ENCODE peak calls at places on chromosomes 1 and 21, in six cellular contexts. E is glutamatergic neuron; T is KG1; M is activated CD8-positive, alpha-beta memory T cell treated with anti-CD3 and anti-CD28 coated beads for 48 hours; H is SK-N-DZ; Y is stimulated activated CD8-positive, alpha-beta memory T cell treated with anti-CD3 and anti-CD28 coated beads, Interleukin-15, amount 100 ng/mL, for 1 hour. L is an unnamed sample.

GRCh38 chr1:228156518-228156875 is 6.8 kb downstream of the GJC2 start:
- DNase-seq in E (no peak), T (no peak), M (no peak), H (no peak), Y (no peak), L (no peak)

GRCh38 chr1:232422901-232423300 is 207.0 kb downstream of the SIPA1L2 start:
- DNase-seq in E (no peak), T (no peak), M (no peak), H (no peak), Y (no peak), L (no peak)

GRCh38 chr21:43645414-43645891 is 13.8 kb downstream of the HSF2BP start:
- DNase-seq in E (peak; percentile 28), T (peak; percentile 40), M (no peak), H (peak; percentile 21), Y (no peak), L (no peak)

GRCh38 chr1:178407662-178408061 is 89.1 kb downstream of the CLEC20A start:
- DNase-seq in E (peak; percentile 13), T (no peak), M (no peak), H (no peak), Y (no peak), L (no peak)

GRCh38 chr1:3625151-3625907 is 514 bp downstream of the TPRG1L start:
- DNase-seq in E (peak; percentile 60), T (no peak), M (no peak), H (no peak), Y (no peak), L (peak; percentile 72)

GRCh38 chr1:91952187-91952586 is 3.0 kb downstream of the BRDT start:
- DNase-seq in E (no peak), T (no peak), M (no peak), H (no peak), Y (no peak), L (no peak)

GRCh38 chr1:113320272-113320671 is 70.0 kb upstream of the MAGI3 start:
- DNase-seq in E (no peak), T (no peak), M (no peak), H (no peak), Y (no peak), L (no peak)

GRCh38 chr1:155023627-155024026 is 10.0 kb downstream of the DCST2 start:
- DNase-seq in E (no peak), T (no peak), M (no peak), H (no peak), Y (no peak), L (no peak)

GRCh38 chr1:98458514-98459259 is 202.8 kb upstream of the SNX7 start:
- DNase-seq in E (no peak), T (no peak), M (no peak), H (no peak), Y (no peak), L (no peak)

GRCh38 chr1:20867847-20868246 is 80.7 kb upstream of the HP1BP3 start:
- DNase-seq in E (no peak), T (no peak), M (no peak), H (no peak), Y (no peak), L (no peak)

GRCh38 chr1:181083842-181084605 is 4.5 kb upstream of the IER5 start:
- DNase-seq in E (no peak), T (peak; percentile 37), M (no peak), H (peak; percentile 58), Y (peak; percentile 29), L (peak; percentile 55)

GRCh38 chr1:188611432-188611831 is 1782.7 kb downstream of the PLA2G4A start:
- DNase-seq in E (no peak), T (no peak), M (no peak), H (no peak), Y (no peak), L (no peak)

GRCh38 chr1:229371624-229372023 is 28.8 kb upstream of the CCSAP start:
- DNase-seq in E (no peak), T (no peak), M (no peak), H (no peak), Y (no peak), L (no peak)

GRCh38 chr1:168110896-168111545 is 25.7 kb downstream of the GPR161 start:
- DNase-seq in E (no peak), T (no peak), M (no peak), H (no peak), Y (no peak), L (no peak)

GRCh38 chr1:203219934-203220333 is 9.5 kb downstream of the CHIT1 start:
- DNase-seq in E (no peak), T (no peak), M (no peak), H (no peak), Y (no peak), L (no peak)

GRCh38 chr21:42580076-42580792 is 66.6 kb downstream of the SLC37A1 start:
- DNase-seq in E (no peak), T (no peak), M (no peak), H (no peak), Y (no peak), L (no peak)

GRCh38 chr1:172089768-172090510 is 248.6 kb downstream of the DNM3 start:
- DNase-seq in E (peak; percentile 28), T (no peak), M (no peak), H (no peak), Y (peak; percentile 35), L (peak; percentile 42)

GRCh38 chr1:66576645-66577044 is 42.7 kb downstream of the SGIP1 start:
- DNase-seq in E (no peak), T (no peak), M (no peak), H (no peak), Y (no peak), L (peak; percentile 14)

GRCh38 chr1:22351757-22352080 is 99.9 kb upstream of the ZBTB40 start:
- DNase-seq in E (no peak), T (no peak), M (no peak), H (peak; percentile 48), Y (no peak), L (no peak)

GRCh38 chr1:178465011-178465410 is 31.8 kb downstream of the CLEC20A start:
- DNase-seq in E (no peak), T (no peak), M (no peak), H (no peak), Y (no peak), L (no peak)

GRCh38 chr21:34625194-34625593 is 10.3 kb upstream of the RCAN1 start:
- DNase-seq in E (no peak), T (no peak), M (no peak), H (no peak), Y (no peak), L (no peak)

GRCh38 chr1:33147997-33148314 is 33.9 kb downstream of the TRIM62 start:
- DNase-seq in E (no peak), T (no peak), M (no peak), H (no peak), Y (no peak), L (peak; percentile 73)

GRCh38 chr1:240500681-240501080 is 111.3 kb downstream of the GREM2 start:
- DNase-seq in E (no peak), T (no peak), M (no peak), H (no peak), Y (no peak), L (no peak)

GRCh38 chr1:28893403-28894102 is 20.8 kb upstream of the EPB41 start:
- DNase-seq in E (peak; percentile 64), T (no peak), M (no peak), H (no peak), Y (no peak), L (peak; percentile 56)

GRCh38 chr21:37764696-37765095 is 151.6 kb downstream of the KCNJ6 start:
- DNase-seq in E (no peak), T (no peak), M (no peak), H (no peak), Y (no peak), L (no peak)

GRCh38 chr1:162530318-162530984 is 31.1 kb upstream of the UAP1 start:
- DNase-seq in E (no peak), T (no peak), M (no peak), H (no peak), Y (no peak), L (no peak)

GRCh38 chr1:94025383-94026340 is 95.3 kb downstream of the ABCA4 start:
- DNase-seq in E (no peak), T (peak; percentile 24), M (no peak), H (peak; percentile 56), Y (no peak), L (peak; percentile 74)

GRCh38 chr1:226485192-226485591 is 63.4 kb upstream of the STUM start:
- DNase-seq in E (no peak), T (no peak), M (no peak), H (no peak), Y (no peak), L (no peak)

GRCh38 chr1:205069371-205070125 is 14.7 kb downstream of the TMEM81 start:
- DNase-seq in E (no peak), T (no peak), M (no peak), H (no peak), Y (no peak), L (peak; percentile 9)

GRCh38 chr1:30232288-30232899 is 491.0 kb downstream of the MATN1 start:
- DNase-seq in E (no peak), T (no peak), M (no peak), H (no peak), Y (no peak), L (no peak)

L was measured in SK-N-SH.